ENCODE peak calls at places on chromosomes 2 and 18, in seven cellular contexts. One of them, this sample, is unnamed.
A peak's percentile ranks its signal among the peaks of the same experiment; 100 is the strongest.

GRCh38 chr2:20381457-20381856 is 30.8 kb upstream of the PUM2 start:
- DNase-seq in NB4: no peak
- DNase-seq in pons: peak; percentile 95
- DNase-seq in nephron progenitor cell: no peak
- DNase-seq in NCI-H1694 treated with DMSO at 0.1 percent for 48 hours: peak; percentile 75
- DNase-seq in ACHN: no peak
- DNase-seq in activated naive CD4-positive, alpha-beta T cell treated with Interleukin-2 at 50 U/mL for 16 hours: no peak
- DNase-seq in this sample: peak; percentile 75

GRCh38 chr2:208466133-208466919 is 59.7 kb downstream of the PTH2R start:
- DNase-seq in ACHN: peak; percentile 63
- DNase-seq in activated naive CD4-positive, alpha-beta T cell treated with Interleukin-2 at 50 U/mL for 16 hours: no peak
- DNase-seq in NCI-H1694 treated with DMSO at 0.1 percent for 48 hours: peak; percentile 82
- DNase-seq in nephron progenitor cell: peak; percentile 32
- DNase-seq in NB4: peak; percentile 70
- DNase-seq in pons: peak; percentile 48
- DNase-seq in this sample: peak; percentile 12

GRCh38 chr18:50194623-50195532 is at the start of gene MYO5B:
- DNase-seq in NB4: no peak
- DNase-seq in pons: no peak
- DNase-seq in activated naive CD4-positive, alpha-beta T cell treated with Interleukin-2 at 50 U/mL for 16 hours: peak; percentile 46
- DNase-seq in NCI-H1694 treated with DMSO at 0.1 percent for 48 hours: peak; percentile 5
- DNase-seq in ACHN: peak; percentile 27
- DNase-seq in nephron progenitor cell: peak; percentile 77
- DNase-seq in this sample: no peak

GRCh38 chr18:32889620-32890593 is 117.1 kb upstream of the KLHL14 start:
- DNase-seq in activated naive CD4-positive, alpha-beta T cell treated with Interleukin-2 at 50 U/mL for 16 hours: no peak
- DNase-seq in NB4: no peak
- DNase-seq in pons: no peak
- DNase-seq in nephron progenitor cell: no peak
- DNase-seq in NCI-H1694 treated with DMSO at 0.1 percent for 48 hours: no peak
- DNase-seq in ACHN: no peak
- DNase-seq in this sample: no peak

GRCh38 chr2:28544915-28545589 is 49.2 kb downstream of the PLB1 start:
- DNase-seq in activated naive CD4-positive, alpha-beta T cell treated with Interleukin-2 at 50 U/mL for 16 hours: peak; percentile 7
- DNase-seq in pons: no peak
- DNase-seq in NB4: peak; percentile 32
- DNase-seq in nephron progenitor cell: no peak
- DNase-seq in NCI-H1694 treated with DMSO at 0.1 percent for 48 hours: no peak
- DNase-seq in ACHN: no peak
- DNase-seq in this sample: no peak

GRCh38 chr2:230677182-230677946 is 35.3 kb upstream of the CAB39 start:
- DNase-seq in ACHN: no peak
- DNase-seq in activated naive CD4-positive, alpha-beta T cell treated with Interleukin-2 at 50 U/mL for 16 hours: no peak
- DNase-seq in pons: no peak
- DNase-seq in NCI-H1694 treated with DMSO at 0.1 percent for 48 hours: no peak
- DNase-seq in nephron progenitor cell: no peak
- DNase-seq in NB4: no peak
- DNase-seq in this sample: no peak

GRCh38 chr2:120915670-120916069 is 180.0 kb downstream of the GLI2 start:
- DNase-seq in activated naive CD4-positive, alpha-beta T cell treated with Interleukin-2 at 50 U/mL for 16 hours: no peak
- DNase-seq in ACHN: no peak
- DNase-seq in NB4: no peak
- DNase-seq in nephron progenitor cell: no peak
- DNase-seq in NCI-H1694 treated with DMSO at 0.1 percent for 48 hours: no peak
- DNase-seq in pons: no peak
- DNase-seq in this sample: no peak

GRCh38 chr18:62500174-62500573 is 22.7 kb upstream of the ZCCHC2 start:
- DNase-seq in ACHN: no peak
- DNase-seq in activated naive CD4-positive, alpha-beta T cell treated with Interleukin-2 at 50 U/mL for 16 hours: no peak
- DNase-seq in nephron progenitor cell: no peak
- DNase-seq in NCI-H1694 treated with DMSO at 0.1 percent for 48 hours: no peak
- DNase-seq in NB4: no peak
- DNase-seq in pons: no peak
- DNase-seq in this sample: no peak

GRCh38 chr18:34965108-34965507 is 76.1 kb upstream of the MAPRE2 start:
- DNase-seq in ACHN: no peak
- DNase-seq in NB4: no peak
- DNase-seq in NCI-H1694 treated with DMSO at 0.1 percent for 48 hours: no peak
- DNase-seq in activated naive CD4-positive, alpha-beta T cell treated with Interleukin-2 at 50 U/mL for 16 hours: no peak
- DNase-seq in pons: peak; percentile 32
- DNase-seq in nephron progenitor cell: no peak
- DNase-seq in this sample: no peak

GRCh38 chr2:129863350-129863749 is 116.1 kb upstream of the RAB6C start:
- DNase-seq in NB4: no peak
- DNase-seq in activated naive CD4-positive, alpha-beta T cell treated with Interleukin-2 at 50 U/mL for 16 hours: no peak
- DNase-seq in NCI-H1694 treated with DMSO at 0.1 percent for 48 hours: no peak
- DNase-seq in nephron progenitor cell: no peak
- DNase-seq in pons: no peak
- DNase-seq in ACHN: no peak
- DNase-seq in this sample: no peak